ENCODE peak calls at places on chromosome 10, in seven cellular contexts. One of them, this sample, is unnamed.

GRCh38 chr10:78511324-78512204 is 477.9 kb downstream of the RPS24 start:
- DNase-seq in stimulated activated CD8-positive, alpha-beta memory T cell treated with anti-CD3 and anti-CD28 coated beads, Interleukin-15, amount 100 ng/mL, for 1 hour: no peak
- DNase-seq in A172: no peak
- DNase-seq in activated T-cell treated with anti-CD3 and anti-CD28 coated beads for 1 hour: no peak
- DNase-seq in fibroblast of the conjunctiva: no peak
- DNase-seq in activated CD4-positive, alpha-beta memory T cell treated with anti-CD3 and anti-CD28 coated beads, Interleukin-2, amount 10 ng/mL, durations not matched to agents 7 days and 5 days: no peak
- DNase-seq in WTC11: no peak
- DNase-seq in this sample: no peak

GRCh38 chr10:7480742-7481381 is 70.0 kb upstream of the SFMBT2 start:
- DNase-seq in stimulated activated CD8-positive, alpha-beta memory T cell treated with anti-CD3 and anti-CD28 coated beads, Interleukin-15, amount 100 ng/mL, for 1 hour: no peak
- DNase-seq in A172: no peak
- DNase-seq in activated T-cell treated with anti-CD3 and anti-CD28 coated beads for 1 hour: no peak
- DNase-seq in fibroblast of the conjunctiva: no peak
- DNase-seq in activated CD4-positive, alpha-beta memory T cell treated with anti-CD3 and anti-CD28 coated beads, Interleukin-2, amount 10 ng/mL, durations not matched to agents 7 days and 5 days: no peak
- DNase-seq in WTC11: no peak
- DNase-seq in this sample: no peak

GRCh38 chr10:94370501-94370900 is 7.8 kb upstream of the NOC3L start:
- DNase-seq in stimulated activated CD8-positive, alpha-beta memory T cell treated with anti-CD3 and anti-CD28 coated beads, Interleukin-15, amount 100 ng/mL, for 1 hour: no peak
- DNase-seq in A172: no peak
- DNase-seq in activated T-cell treated with anti-CD3 and anti-CD28 coated beads for 1 hour: no peak
- DNase-seq in fibroblast of the conjunctiva: no peak
- DNase-seq in activated CD4-positive, alpha-beta memory T cell treated with anti-CD3 and anti-CD28 coated beads, Interleukin-2, amount 10 ng/mL, durations not matched to agents 7 days and 5 days: no peak
- DNase-seq in WTC11: no peak
- DNase-seq in this sample: no peak

GRCh38 chr10:31146496-31147219 is 115.0 kb upstream of the ZNF438 start:
- DNase-seq in stimulated activated CD8-positive, alpha-beta memory T cell treated with anti-CD3 and anti-CD28 coated beads, Interleukin-15, amount 100 ng/mL, for 1 hour: no peak
- DNase-seq in A172: peak
- DNase-seq in activated T-cell treated with anti-CD3 and anti-CD28 coated beads for 1 hour: no peak
- DNase-seq in fibroblast of the conjunctiva: no peak
- DNase-seq in activated CD4-positive, alpha-beta memory T cell treated with anti-CD3 and anti-CD28 coated beads, Interleukin-2, amount 10 ng/mL, durations not matched to agents 7 days and 5 days: no peak
- DNase-seq in WTC11: no peak
- DNase-seq in this sample: no peak

GRCh38 chr10:100364735-100365391 is 17.8 kb downstream of the SCD start:
- DNase-seq in stimulated activated CD8-positive, alpha-beta memory T cell treated with anti-CD3 and anti-CD28 coated beads, Interleukin-15, amount 100 ng/mL, for 1 hour: no peak
- DNase-seq in A172: peak
- DNase-seq in activated T-cell treated with anti-CD3 and anti-CD28 coated beads for 1 hour: no peak
- DNase-seq in fibroblast of the conjunctiva: peak
- DNase-seq in activated CD4-positive, alpha-beta memory T cell treated with anti-CD3 and anti-CD28 coated beads, Interleukin-2, amount 10 ng/mL, durations not matched to agents 7 days and 5 days: no peak
- DNase-seq in WTC11: no peak
- DNase-seq in this sample: no peak

GRCh38 chr10:83539528-83540308 is 599.6 kb upstream of the GHITM start:
- DNase-seq in stimulated activated CD8-positive, alpha-beta memory T cell treated with anti-CD3 and anti-CD28 coated beads, Interleukin-15, amount 100 ng/mL, for 1 hour: no peak
- DNase-seq in A172: peak
- DNase-seq in activated T-cell treated with anti-CD3 and anti-CD28 coated beads for 1 hour: no peak
- DNase-seq in fibroblast of the conjunctiva: no peak
- DNase-seq in activated CD4-positive, alpha-beta memory T cell treated with anti-CD3 and anti-CD28 coated beads, Interleukin-2, amount 10 ng/mL, durations not matched to agents 7 days and 5 days: no peak
- DNase-seq in WTC11: no peak
- DNase-seq in this sample: no peak

GRCh38 chr10:103021897-103022286 is 103.8 kb downstream of the CNNM2 start:
- DNase-seq in stimulated activated CD8-positive, alpha-beta memory T cell treated with anti-CD3 and anti-CD28 coated beads, Interleukin-15, amount 100 ng/mL, for 1 hour: no peak
- DNase-seq in A172: no peak
- DNase-seq in activated T-cell treated with anti-CD3 and anti-CD28 coated beads for 1 hour: no peak
- DNase-seq in fibroblast of the conjunctiva: no peak
- DNase-seq in activated CD4-positive, alpha-beta memory T cell treated with anti-CD3 and anti-CD28 coated beads, Interleukin-2, amount 10 ng/mL, durations not matched to agents 7 days and 5 days: no peak
- DNase-seq in WTC11: no peak
- DNase-seq in this sample: no peak

GRCh38 chr10:87842220-87842641 is 21.1 kb downstream of the KLLN start:
- DNase-seq in stimulated activated CD8-positive, alpha-beta memory T cell treated with anti-CD3 and anti-CD28 coated beads, Interleukin-15, amount 100 ng/mL, for 1 hour: no peak
- DNase-seq in A172: peak
- DNase-seq in activated T-cell treated with anti-CD3 and anti-CD28 coated beads for 1 hour: no peak
- DNase-seq in fibroblast of the conjunctiva: no peak
- DNase-seq in activated CD4-positive, alpha-beta memory T cell treated with anti-CD3 and anti-CD28 coated beads, Interleukin-2, amount 10 ng/mL, durations not matched to agents 7 days and 5 days: no peak
- DNase-seq in WTC11: no peak
- DNase-seq in this sample: no peak

GRCh38 chr10:28952523-28952922 is 275.2 kb downstream of the BAMBI start:
- DNase-seq in stimulated activated CD8-positive, alpha-beta memory T cell treated with anti-CD3 and anti-CD28 coated beads, Interleukin-15, amount 100 ng/mL, for 1 hour: no peak
- DNase-seq in A172: no peak
- DNase-seq in activated T-cell treated with anti-CD3 and anti-CD28 coated beads for 1 hour: no peak
- DNase-seq in fibroblast of the conjunctiva: no peak
- DNase-seq in activated CD4-positive, alpha-beta memory T cell treated with anti-CD3 and anti-CD28 coated beads, Interleukin-2, amount 10 ng/mL, durations not matched to agents 7 days and 5 days: no peak
- DNase-seq in WTC11: no peak
- DNase-seq in this sample: no peak

GRCh38 chr10:123863189-123863580 is 28.4 kb downstream of the CPXM2 start:
- DNase-seq in stimulated activated CD8-positive, alpha-beta memory T cell treated with anti-CD3 and anti-CD28 coated beads, Interleukin-15, amount 100 ng/mL, for 1 hour: no peak
- DNase-seq in A172: no peak
- DNase-seq in activated T-cell treated with anti-CD3 and anti-CD28 coated beads for 1 hour: no peak
- DNase-seq in fibroblast of the conjunctiva: no peak
- DNase-seq in activated CD4-positive, alpha-beta memory T cell treated with anti-CD3 and anti-CD28 coated beads, Interleukin-2, amount 10 ng/mL, durations not matched to agents 7 days and 5 days: no peak
- DNase-seq in WTC11: no peak
- DNase-seq in this sample: no peak

GRCh38 chr10:132383026-132383565 is 13.9 kb upstream of the PWWP2B start:
- DNase-seq in stimulated activated CD8-positive, alpha-beta memory T cell treated with anti-CD3 and anti-CD28 coated beads, Interleukin-15, amount 100 ng/mL, for 1 hour: no peak
- DNase-seq in A172: no peak
- DNase-seq in activated T-cell treated with anti-CD3 and anti-CD28 coated beads for 1 hour: no peak
- DNase-seq in fibroblast of the conjunctiva: no peak
- DNase-seq in activated CD4-positive, alpha-beta memory T cell treated with anti-CD3 and anti-CD28 coated beads, Interleukin-2, amount 10 ng/mL, durations not matched to agents 7 days and 5 days: no peak
- DNase-seq in WTC11: no peak
- DNase-seq in this sample: no peak

GRCh38 chr10:102420810-102421644 is at the start of gene FBXL15:
- DNase-seq in stimulated activated CD8-positive, alpha-beta memory T cell treated with anti-CD3 and anti-CD28 coated beads, Interleukin-15, amount 100 ng/mL, for 1 hour: peak
- DNase-seq in A172: peak
- DNase-seq in activated T-cell treated with anti-CD3 and anti-CD28 coated beads for 1 hour: peak
- DNase-seq in fibroblast of the conjunctiva: peak
- DNase-seq in activated CD4-positive, alpha-beta memory T cell treated with anti-CD3 and anti-CD28 coated beads, Interleukin-2, amount 10 ng/mL, durations not matched to agents 7 days and 5 days: peak
- DNase-seq in WTC11: peak
- DNase-seq in this sample: peak

GRCh38 chr10:22005763-22006162 is 2.2 kb upstream of the DNAJC1 start:
- DNase-seq in stimulated activated CD8-positive, alpha-beta memory T cell treated with anti-CD3 and anti-CD28 coated beads, Interleukin-15, amount 100 ng/mL, for 1 hour: no peak
- DNase-seq in A172: no peak
- DNase-seq in activated T-cell treated with anti-CD3 and anti-CD28 coated beads for 1 hour: no peak
- DNase-seq in fibroblast of the conjunctiva: no peak
- DNase-seq in activated CD4-positive, alpha-beta memory T cell treated with anti-CD3 and anti-CD28 coated beads, Interleukin-2, amount 10 ng/mL, durations not matched to agents 7 days and 5 days: no peak
- DNase-seq in WTC11: no peak
- DNase-seq in this sample: no peak

GRCh38 chr10:68156373-68157185 is 47.3 kb downstream of the MYPN start:
- DNase-seq in stimulated activated CD8-positive, alpha-beta memory T cell treated with anti-CD3 and anti-CD28 coated beads, Interleukin-15, amount 100 ng/mL, for 1 hour: peak
- DNase-seq in A172: peak
- DNase-seq in activated T-cell treated with anti-CD3 and anti-CD28 coated beads for 1 hour: peak
- DNase-seq in fibroblast of the conjunctiva: peak
- DNase-seq in activated CD4-positive, alpha-beta memory T cell treated with anti-CD3 and anti-CD28 coated beads, Interleukin-2, amount 10 ng/mL, durations not matched to agents 7 days and 5 days: peak
- DNase-seq in WTC11: peak
- DNase-seq in this sample: no peak

GRCh38 chr10:47048533-47048905 is 137.3 kb downstream of the PTPN20 start:
- DNase-seq in stimulated activated CD8-positive, alpha-beta memory T cell treated with anti-CD3 and anti-CD28 coated beads, Interleukin-15, amount 100 ng/mL, for 1 hour: no peak
- DNase-seq in A172: no peak
- DNase-seq in activated T-cell treated with anti-CD3 and anti-CD28 coated beads for 1 hour: no peak
- DNase-seq in fibroblast of the conjunctiva: no peak
- DNase-seq in activated CD4-positive, alpha-beta memory T cell treated with anti-CD3 and anti-CD28 coated beads, Interleukin-2, amount 10 ng/mL, durations not matched to agents 7 days and 5 days: no peak
- DNase-seq in WTC11: peak
- DNase-seq in this sample: no peak

GRCh38 chr10:97336942-97337719 is 2.6 kb upstream of the FRAT2 start:
- DNase-seq in stimulated activated CD8-positive, alpha-beta memory T cell treated with anti-CD3 and anti-CD28 coated beads, Interleukin-15, amount 100 ng/mL, for 1 hour: no peak
- DNase-seq in A172: no peak
- DNase-seq in activated T-cell treated with anti-CD3 and anti-CD28 coated beads for 1 hour: no peak
- DNase-seq in fibroblast of the conjunctiva: no peak
- DNase-seq in activated CD4-positive, alpha-beta memory T cell treated with anti-CD3 and anti-CD28 coated beads, Interleukin-2, amount 10 ng/mL, durations not matched to agents 7 days and 5 days: no peak
- DNase-seq in WTC11: peak
- DNase-seq in this sample: no peak

GRCh38 chr10:95049919-95050318 is 19.4 kb downstream of the CYP2C8 start:
- DNase-seq in stimulated activated CD8-positive, alpha-beta memory T cell treated with anti-CD3 and anti-CD28 coated beads, Interleukin-15, amount 100 ng/mL, for 1 hour: no peak
- DNase-seq in A172: no peak
- DNase-seq in activated T-cell treated with anti-CD3 and anti-CD28 coated beads for 1 hour: no peak
- DNase-seq in fibroblast of the conjunctiva: no peak
- DNase-seq in activated CD4-positive, alpha-beta memory T cell treated with anti-CD3 and anti-CD28 coated beads, Interleukin-2, amount 10 ng/mL, durations not matched to agents 7 days and 5 days: no peak
- DNase-seq in WTC11: no peak
- DNase-seq in this sample: no peak

GRCh38 chr10:57867226-57867625 is 400.5 kb downstream of the IPMK start:
- DNase-seq in stimulated activated CD8-positive, alpha-beta memory T cell treated with anti-CD3 and anti-CD28 coated beads, Interleukin-15, amount 100 ng/mL, for 1 hour: no peak
- DNase-seq in A172: no peak
- DNase-seq in activated T-cell treated with anti-CD3 and anti-CD28 coated beads for 1 hour: no peak
- DNase-seq in fibroblast of the conjunctiva: no peak
- DNase-seq in activated CD4-positive, alpha-beta memory T cell treated with anti-CD3 and anti-CD28 coated beads, Interleukin-2, amount 10 ng/mL, durations not matched to agents 7 days and 5 days: no peak
- DNase-seq in WTC11: no peak
- DNase-seq in this sample: no peak

GRCh38 chr10:20289055-20289454 is 472.8 kb downstream of the PLXDC2 start:
- DNase-seq in stimulated activated CD8-positive, alpha-beta memory T cell treated with anti-CD3 and anti-CD28 coated beads, Interleukin-15, amount 100 ng/mL, for 1 hour: no peak
- DNase-seq in A172: no peak
- DNase-seq in activated T-cell treated with anti-CD3 and anti-CD28 coated beads for 1 hour: no peak
- DNase-seq in fibroblast of the conjunctiva: no peak
- DNase-seq in activated CD4-positive, alpha-beta memory T cell treated with anti-CD3 and anti-CD28 coated beads, Interleukin-2, amount 10 ng/mL, durations not matched to agents 7 days and 5 days: no peak
- DNase-seq in WTC11: no peak
- DNase-seq in this sample: no peak

GRCh38 chr10:90707657-90708056 is 150.2 kb downstream of the HTR7 start:
- DNase-seq in stimulated activated CD8-positive, alpha-beta memory T cell treated with anti-CD3 and anti-CD28 coated beads, Interleukin-15, amount 100 ng/mL, for 1 hour: no peak
- DNase-seq in A172: no peak
- DNase-seq in activated T-cell treated with anti-CD3 and anti-CD28 coated beads for 1 hour: no peak
- DNase-seq in fibroblast of the conjunctiva: no peak
- DNase-seq in activated CD4-positive, alpha-beta memory T cell treated with anti-CD3 and anti-CD28 coated beads, Interleukin-2, amount 10 ng/mL, durations not matched to agents 7 days and 5 days: no peak
- DNase-seq in WTC11: no peak
- DNase-seq in this sample: no peak

GRCh38 chr10:130022501-130023299 is 58.6 kb upstream of the EBF3 start:
- DNase-seq in stimulated activated CD8-positive, alpha-beta memory T cell treated with anti-CD3 and anti-CD28 coated beads, Interleukin-15, amount 100 ng/mL, for 1 hour: no peak
- DNase-seq in A172: no peak
- DNase-seq in activated T-cell treated with anti-CD3 and anti-CD28 coated beads for 1 hour: no peak
- DNase-seq in fibroblast of the conjunctiva: peak
- DNase-seq in activated CD4-positive, alpha-beta memory T cell treated with anti-CD3 and anti-CD28 coated beads, Interleukin-2, amount 10 ng/mL, durations not matched to agents 7 days and 5 days: no peak
- DNase-seq in WTC11: no peak
- DNase-seq in this sample: no peak

GRCh38 chr10:125911990-125912389 is 15.6 kb downstream of the FANK1 start:
- DNase-seq in stimulated activated CD8-positive, alpha-beta memory T cell treated with anti-CD3 and anti-CD28 coated beads, Interleukin-15, amount 100 ng/mL, for 1 hour: no peak
- DNase-seq in A172: no peak
- DNase-seq in activated T-cell treated with anti-CD3 and anti-CD28 coated beads for 1 hour: no peak
- DNase-seq in fibroblast of the conjunctiva: no peak
- DNase-seq in activated CD4-positive, alpha-beta memory T cell treated with anti-CD3 and anti-CD28 coated beads, Interleukin-2, amount 10 ng/mL, durations not matched to agents 7 days and 5 days: no peak
- DNase-seq in WTC11: no peak
- DNase-seq in this sample: no peak

GRCh38 chr10:15748137-15748536 is 28.4 kb upstream of the ITGA8 start:
- DNase-seq in stimulated activated CD8-positive, alpha-beta memory T cell treated with anti-CD3 and anti-CD28 coated beads, Interleukin-15, amount 100 ng/mL, for 1 hour: no peak
- DNase-seq in A172: no peak
- DNase-seq in activated T-cell treated with anti-CD3 and anti-CD28 coated beads for 1 hour: no peak
- DNase-seq in fibroblast of the conjunctiva: no peak
- DNase-seq in activated CD4-positive, alpha-beta memory T cell treated with anti-CD3 and anti-CD28 coated beads, Interleukin-2, amount 10 ng/mL, durations not matched to agents 7 days and 5 days: no peak
- DNase-seq in WTC11: no peak
- DNase-seq in this sample: no peak

GRCh38 chr10:35565602-35566061 is 39.5 kb upstream of the GJD4 start:
- DNase-seq in stimulated activated CD8-positive, alpha-beta memory T cell treated with anti-CD3 and anti-CD28 coated beads, Interleukin-15, amount 100 ng/mL, for 1 hour: no peak
- DNase-seq in A172: no peak
- DNase-seq in activated T-cell treated with anti-CD3 and anti-CD28 coated beads for 1 hour: no peak
- DNase-seq in fibroblast of the conjunctiva: no peak
- DNase-seq in activated CD4-positive, alpha-beta memory T cell treated with anti-CD3 and anti-CD28 coated beads, Interleukin-2, amount 10 ng/mL, durations not matched to agents 7 days and 5 days: no peak
- DNase-seq in WTC11: no peak
- DNase-seq in this sample: no peak

GRCh38 chr10:72086466-72087391 is 1.6 kb downstream of the SPOCK2 start:
- DNase-seq in stimulated activated CD8-positive, alpha-beta memory T cell treated with anti-CD3 and anti-CD28 coated beads, Interleukin-15, amount 100 ng/mL, for 1 hour: peak
- DNase-seq in A172: no peak
- DNase-seq in activated T-cell treated with anti-CD3 and anti-CD28 coated beads for 1 hour: peak
- DNase-seq in fibroblast of the conjunctiva: no peak
- DNase-seq in activated CD4-positive, alpha-beta memory T cell treated with anti-CD3 and anti-CD28 coated beads, Interleukin-2, amount 10 ng/mL, durations not matched to agents 7 days and 5 days: peak
- DNase-seq in WTC11: peak
- DNase-seq in this sample: peak

This sample was measured in GM12892.